ENCODE peak calls at places on chromosomes 4 and X, in six cellular contexts. A, H, J, X, N and W are unnamed samples.

GRCh38 chr4:88104902-88105610 is 53.4 kb downstream of the ABCG2 start:
- DNase-seq in A (no peak), H (peak; percentile 59), J (no peak), X (no peak), N (no peak), W (no peak)

GRCh38 chrX:39199429-39199828 is 398.2 kb downstream of the MID1IP1 start:
- DNase-seq in A (no peak), H (no peak), J (no peak), X (no peak), N (no peak), W (no peak)

GRCh38 chr4:95124906-95125504 is 367.2 kb downstream of the BMPR1B start:
- DNase-seq in A (peak; percentile 19), H (peak; percentile 61), J (no peak), X (no peak), N (no peak), W (no peak)

GRCh38 chr4:140581078-140581477 is 12.3 kb upstream of the UCP1 start:
- DNase-seq in A (no peak), H (no peak), J (no peak), X (no peak), N (no peak), W (no peak)

GRCh38 chrX:44903107-44903506 is 30.1 kb downstream of the KDM6A start:
- DNase-seq in A (no peak), H (peak; percentile 81), J (peak; percentile 39), X (no peak), N (no peak), W (no peak)

GRCh38 chrX:64394874-64395567 is at the start of gene MTMR8:
- DNase-seq in A (peak; percentile 65), H (peak; percentile 41), J (peak; percentile 83), X (peak; percentile 71), N (peak; percentile 76), W (peak; percentile 47)

GRCh38 chr4:81470456-81471327 is 1.0 kb downstream of the RASGEF1B start:
- DNase-seq in A (peak; percentile 69), H (peak; percentile 33), J (peak; percentile 62), X (peak; percentile 42), N (peak; percentile 48), W (no peak)

GRCh38 chrX:20300822-20301221 is 34.1 kb upstream of the RPS6KA3 start:
- DNase-seq in A (no peak), H (no peak), J (no peak), X (no peak), N (no peak), W (no peak)

GRCh38 chr4:80918004-80918403 is 112.5 kb upstream of the BMP3 start:
- DNase-seq in A (no peak), H (no peak), J (no peak), X (no peak), N (no peak), W (no peak)

GRCh38 chr4:85905761-85906160 is 430.8 kb downstream of the ARHGAP24 start:
- DNase-seq in A (no peak), H (no peak), J (no peak), X (no peak), N (no peak), W (no peak)

GRCh38 chr4:24816797-24817196 is 21.4 kb downstream of the SOD3 start:
- DNase-seq in A (no peak), H (no peak), J (no peak), X (no peak), N (no peak), W (no peak)

GRCh38 chr4:1406416-1406945 is at the start of gene NKX1-1:
- DNase-seq in A (no peak), H (no peak), J (no peak), X (no peak), N (no peak), W (no peak)

GRCh38 chr4:3827616-3828492 is 61.7 kb downstream of the ADRA2C start:
- DNase-seq in A (peak; percentile 18), H (no peak), J (no peak), X (no peak), N (no peak), W (peak; percentile 74)

GRCh38 chr4:122666527-122667245 is 45.8 kb upstream of the IL21 start:
- DNase-seq in A (no peak), H (peak; percentile 79), J (no peak), X (no peak), N (no peak), W (no peak)

GRCh38 chrX:6985537-6985936 is 162.0 kb upstream of the STS start:
- DNase-seq in A (no peak), H (no peak), J (peak; percentile 8), X (no peak), N (no peak), W (no peak)

GRCh38 chrX:10756365-10756915 is 136.1 kb upstream of the MID1 start:
- DNase-seq in A (no peak), H (peak; percentile 86), J (no peak), X (no peak), N (no peak), W (no peak)

GRCh38 chrX:15160558-15160957 is 109.3 kb downstream of the ASB9 start:
- DNase-seq in A (no peak), H (no peak), J (no peak), X (no peak), N (no peak), W (no peak)

GRCh38 chr4:142091085-142091513 is 454.7 kb downstream of the IL15 start:
- DNase-seq in A (peak; percentile 46), H (peak; percentile 84), J (no peak), X (no peak), N (no peak), W (no peak)

GRCh38 chr4:185912779-185913178 is 100.8 kb upstream of the SORBS2 start:
- DNase-seq in A (no peak), H (no peak), J (no peak), X (no peak), N (no peak), W (no peak)

GRCh38 chr4:152500798-152501434 is 35.0 kb downstream of the FBXW7 start:
- DNase-seq in A (peak; percentile 95), H (peak; percentile 82), J (peak; percentile 77), X (peak; percentile 70), N (peak; percentile 73), W (no peak)

GRCh38 chrX:625137-625691 is 5.4 kb upstream of the SHOX start:
- DNase-seq in A (no peak), H (no peak), J (no peak), X (no peak), N (no peak), W (no peak)

GRCh38 chr4:104490096-104490769 is 4.5 kb downstream of the CXXC4 start:
- DNase-seq in A (no peak), H (no peak), J (peak; percentile 40), X (no peak), N (no peak), W (peak; percentile 23)

GRCh38 chr4:89196056-89196674 is 84.8 kb downstream of the TIGD2 start:
- DNase-seq in A (no peak), H (no peak), J (no peak), X (no peak), N (no peak), W (no peak)

GRCh38 chr4:158122501-158122900 is 50.3 kb downstream of the GASK1B start:
- DNase-seq in A (no peak), H (no peak), J (no peak), X (no peak), N (no peak), W (no peak)

GRCh38 chr4:98873059-98873458 is 55.9 kb downstream of the EIF4E start:
- DNase-seq in A (no peak), H (peak; percentile 16), J (no peak), X (no peak), N (no peak), W (no peak)

GRCh38 chr4:154868423-154869194 is 87.5 kb downstream of the RBM46 start:
- DNase-seq in A (no peak), H (no peak), J (no peak), X (no peak), N (no peak), W (no peak)
- H3K27ac ChIP-seq in A (no peak overlapping the region), H (no peak overlapping the region), J (no peak overlapping the region), X (no peak overlapping the region), N (no peak overlapping the region), W (no peak overlapping the region)

GRCh38 chr4:159685406-159686092 is 582.7 kb downstream of the RAPGEF2 start:
- DNase-seq in A (no peak), H (peak; percentile 27), J (no peak), X (no peak), N (no peak), W (no peak)
- H3K27ac ChIP-seq in A (no peak overlapping the region), H (no peak overlapping the region), J (no peak overlapping the region), X (no peak overlapping the region), N (no peak overlapping the region), W (no peak overlapping the region)

GRCh38 chr4:40874331-40874730 is 124.6 kb downstream of the NSUN7 start:
- DNase-seq in A (no peak), H (no peak), J (no peak), X (no peak), N (no peak), W (no peak)

GRCh38 chr4:40875507-40876150 is 125.9 kb downstream of the NSUN7 start:
- DNase-seq in A (no peak), H (no peak), J (no peak), X (no peak), N (no peak), W (no peak)

GRCh38 chr4:40878548-40879055 is 128.8 kb downstream of the NSUN7 start:
- DNase-seq in A (no peak), H (no peak), J (no peak), X (no peak), N (no peak), W (no peak)

GRCh38 chr4:40874902-40875301 is 125.1 kb downstream of the NSUN7 start:
- DNase-seq in A (no peak), H (no peak), J (no peak), X (no peak), N (no peak), W (no peak)

DNA sequence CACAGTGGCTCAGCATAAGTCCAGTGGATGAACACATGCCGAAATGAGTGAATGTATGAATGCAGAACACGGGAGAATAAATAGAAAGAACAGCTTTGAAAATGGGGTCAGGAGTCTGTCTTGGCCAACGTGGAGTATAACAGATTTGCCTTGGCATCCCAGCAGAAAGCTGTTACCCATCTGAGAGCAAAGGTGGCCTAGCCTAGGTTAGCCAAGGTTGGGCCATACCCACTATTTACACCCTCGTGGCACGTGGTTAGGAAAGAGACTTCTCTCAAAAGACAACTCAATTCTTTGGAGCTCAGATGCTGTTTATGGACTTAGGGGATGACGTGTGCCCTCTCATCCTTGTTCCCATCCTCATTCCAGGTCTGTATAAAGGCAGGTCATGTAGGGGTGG is 127.3 kb downstream of the NSUN7 start:
- DNase-seq in A (no peak), H (no peak), J (no peak), X (no peak), N (no peak), W (no peak)
- H3K27ac ChIP-seq in A (no peak overlapping the region), H (no peak overlapping the region), J (no peak overlapping the region), X (no peak overlapping the region), N (no peak overlapping the region), W (no peak overlapping the region)

GRCh38 chr4:26088433-26088928 is 174.5 kb downstream of the SMIM20 start:
- DNase-seq in A (peak; percentile 35), H (peak; percentile 25), J (peak; percentile 73), X (no peak), N (no peak), W (no peak)

GRCh38 chr4:26085581-26085980 is 171.6 kb downstream of the SMIM20 start:
- DNase-seq in A (no peak), H (no peak), J (no peak), X (no peak), N (no peak), W (no peak)

GRCh38 chr4:26084414-26084813 is 170.4 kb downstream of the SMIM20 start:
- DNase-seq in A (no peak), H (no peak), J (no peak), X (no peak), N (no peak), W (no peak)

GRCh38 chr4:26087108-26087507 is 173.1 kb downstream of the SMIM20 start:
- DNase-seq in A (no peak), H (no peak), J (no peak), X (no peak), N (no peak), W (no peak)

GRCh38 chr4:26086621-26087068 is 172.6 kb downstream of the SMIM20 start:
- DNase-seq in A (peak; percentile 41), H (no peak), J (no peak), X (no peak), N (no peak), W (no peak)
- H3K27ac ChIP-seq in A (peak overlapping the region; percentile 34), H (no peak overlapping the region), J (no peak overlapping the region), X (no peak overlapping the region), N (no peak overlapping the region), W (no peak overlapping the region)